ENCODE peak calls at places on chromosomes 16 and 17, in nine cellular contexts. Z, C, B, H, M, F, V, W and Y are unnamed samples.

GRCh38 chr16:27313422-27314160 is at the start of gene IL4R:
- DNase-seq in Z (peak), M (peak), F (no peak), W (peak), H (peak), B (no peak), V (peak), C (peak), Y (peak)

GRCh38 chr17:50817838-50818237 is 17.5 kb upstream of the WFIKKN2 start:
- DNase-seq in C (no peak), V (no peak), F (no peak), M (no peak), H (peak), Z (no peak), W (no peak), B (no peak), Y (peak)

GRCh38 chr17:62572488-62573469 is 54.7 kb upstream of the MRC2 start:
- DNase-seq in M (no peak), C (no peak), B (no peak), W (no peak), Z (no peak), V (no peak), H (no peak), F (no peak), Y (no peak)

GRCh38 chr17:36460265-36460937 is 26.1 kb upstream of the ZNHIT3 start:
- DNase-seq in V (no peak), C (no peak), B (no peak), F (no peak), M (no peak), Z (no peak), W (no peak), H (no peak), Y (no peak)

GRCh38 chr16:56615353-56615752 is 7.0 kb downstream of the MT2A start:
- DNase-seq in Z (no peak), V (no peak), W (no peak), B (no peak), F (no peak), H (no peak), M (no peak), C (no peak), Y (no peak)

GRCh38 chr16:86286991-86287640 is 223.2 kb upstream of the FOXF1 start:
- DNase-seq in Z (no peak), H (no peak), F (no peak), W (peak), B (no peak), V (no peak), M (no peak), C (no peak), Y (no peak)

GRCh38 chr17:81733507-81734404 is 21.7 kb downstream of the SLC25A10 start:
- DNase-seq in F (peak), C (peak), Z (peak), H (peak), B (peak), V (no peak), W (peak), M (peak), Y (peak)

GRCh38 chr17:3723556-3724372 is at the start of gene HASPIN:
- DNase-seq in W (peak), F (no peak), M (peak), H (peak), C (peak), Z (peak), V (peak), B (peak), Y (peak)

GRCh38 chr16:29816694-29817441 is 916 bp downstream of the PAGR1 start:
- DNase-seq in C (peak), W (peak), F (no peak), Z (peak), V (peak), B (no peak), M (no peak), H (peak), Y (peak)

GRCh38 chr16:88700636-88701482 is 5.3 kb downstream of the RNF166 start:
- DNase-seq in F (no peak), H (no peak), V (peak), B (peak), M (no peak), C (peak), W (no peak), Z (peak), Y (no peak)

GRCh38 chr16:25950586-25951201 is 258.9 kb downstream of the HS3ST4 start:
- DNase-seq in B (no peak), F (no peak), C (no peak), V (no peak), H (no peak), W (peak), M (no peak), Z (no peak), Y (no peak)

GRCh38 chr17:70080541-70081347 is 5.7 kb downstream of the KCNJ16 start:
- DNase-seq in Z (no peak), V (no peak), C (no peak), W (no peak), M (peak), H (no peak), F (no peak), B (no peak), Y (no peak)

GRCh38 chr17:58658804-58659713 is 32.8 kb downstream of the TEX14 start:
- DNase-seq in V (peak), M (peak), W (peak), F (peak), H (peak), B (peak), Z (peak), C (no peak), Y (peak)

GRCh38 chr17:4375039-4375748 is 8.7 kb upstream of the UBE2G1 start:
- DNase-seq in C (no peak), V (no peak), Z (no peak), H (no peak), W (no peak), B (no peak), F (no peak), M (no peak), Y (no peak)

GRCh38 chr17:79801156-79802038 is 4.5 kb upstream of the CBX8 start:
- DNase-seq in M (no peak), B (no peak), V (no peak), Z (no peak), C (no peak), W (peak), H (no peak), F (no peak), Y (no peak)

GRCh38 chr16:82011199-82011641 is at the start of gene SDR42E1:
- DNase-seq in Z (peak), H (peak), F (peak), V (peak), W (no peak), C (no peak), M (no peak), B (no peak), Y (peak)

GRCh38 chr17:60305141-60305540 is 86.8 kb downstream of the USP32 start:
- DNase-seq in B (no peak), C (peak), V (no peak), W (no peak), F (no peak), M (no peak), H (peak), Z (no peak), Y (no peak)

GRCh38 chr17:12128946-12129345 is 108.3 kb downstream of the MAP2K4 start:
- DNase-seq in C (no peak), B (no peak), H (no peak), W (no peak), Z (no peak), V (no peak), M (no peak), F (no peak), Y (no peak)

GRCh38 chr16:21194771-21195301 is 16.5 kb downstream of the ZP2 start:
- DNase-seq in F (no peak), M (no peak), B (no peak), W (no peak), Z (no peak), V (no peak), C (no peak), H (no peak), Y (no peak)

GRCh38 chr17:77422104-77422782 is 281.5 kb downstream of the SEC14L1 start:
- DNase-seq in M (no peak), B (no peak), F (no peak), Z (no peak), W (no peak), V (no peak), H (no peak), C (no peak), Y (peak)

GRCh38 chr16:69888005-69888560 is 63.1 kb upstream of the CLEC18A start:
- DNase-seq in W (no peak), M (no peak), B (no peak), Z (no peak), V (no peak), H (no peak), F (no peak), C (no peak), Y (no peak)

GRCh38 chr16:19128454-19129210 is 14.9 kb downstream of the ITPRIPL2 start:
- DNase-seq in M (no peak), Z (no peak), W (no peak), V (no peak), H (no peak), F (peak), B (no peak), C (no peak), Y (no peak)

GRCh38 chr17:79581306-79581932 is 29.4 kb downstream of the RBFOX3 start:
- DNase-seq in F (no peak), Z (no peak), B (no peak), W (no peak), V (no peak), M (no peak), H (no peak), C (no peak), Y (no peak)

GRCh38 chr17:38919316-38920078 is 5.9 kb upstream of the LASP1NB start:
- DNase-seq in Z (no peak), B (no peak), M (no peak), H (no peak), C (no peak), W (no peak), F (no peak), V (no peak), Y (no peak)

GRCh38 chr17:63622571-63623390 is 564 bp downstream of the MAP3K3 start:
- DNase-seq in C (peak), H (peak), F (peak), V (peak), M (no peak), B (peak), Z (peak), W (peak), Y (peak)

GRCh38 chr16:87063543-87063942 is 253.6 kb downstream of the C16orf95 start:
- DNase-seq in F (no peak), V (no peak), B (no peak), M (no peak), Z (no peak), C (no peak), W (no peak), H (no peak), Y (no peak)

GRCh38 chr16:4935231-4935855 is 1.6 kb downstream of the PPL start:
- DNase-seq in M (peak), F (no peak), W (no peak), B (no peak), Z (no peak), H (peak), C (no peak), V (no peak), Y (no peak)

GRCh38 chr17:76682306-76682705 is 28.5 kb downstream of the MXRA7 start:
- DNase-seq in F (no peak), V (no peak), C (no peak), H (no peak), Z (no peak), M (no peak), W (no peak), B (no peak), Y (no peak)

GRCh38 chr17:77328823-77329740 is 188.3 kb downstream of the SEC14L1 start:
- DNase-seq in F (no peak), V (no peak), C (no peak), W (peak), H (no peak), B (no peak), Z (no peak), M (no peak), Y (no peak)

GRCh38 chr17:69870751-69871199 is 204.2 kb upstream of the KCNJ16 start:
- DNase-seq in W (no peak), M (peak), V (no peak), C (no peak), Z (no peak), B (no peak), H (no peak), F (no peak), Y (no peak)

GRCh38 chr17:34756670-34757021 is 177.3 kb downstream of the TMEM132E start:
- DNase-seq in F (no peak), W (peak), C (no peak), V (no peak), M (no peak), B (no peak), H (no peak), Z (no peak), Y (no peak)